ENCODE peak calls at places on chromosomes 2 and 18, in six cellular contexts. E, N, I, O, J and B are unnamed samples.

GRCh38 chr2:29583104-29583503 is 338.3 kb downstream of the ALK start:
- DNase-seq in N (no peak), J (peak), I (no peak), O (no peak), E (no peak), B (no peak)

GRCh38 chr2:61718965-61719364 is 134.9 kb downstream of the FAM161A start:
- DNase-seq in N (no peak), O (no peak), E (no peak), I (no peak), J (no peak), B (no peak)

GRCh38 chr2:236608710-236609109 is 39.1 kb downstream of the ACKR3 start:
- DNase-seq in J (no peak), N (no peak), I (no peak), E (no peak), O (no peak), B (no peak)

GRCh38 chr18:61335737-61336555 is 2.7 kb downstream of the CDH20 start:
- DNase-seq in O (no peak), J (no peak), I (no peak), N (no peak), E (no peak), B (no peak)

GRCh38 chr2:156803243-156803642 is 367.1 kb downstream of the GPD2 start:
- DNase-seq in O (no peak), E (no peak), J (no peak), N (no peak), I (no peak), B (no peak)

GRCh38 chr2:239724851-239725550 is 300.1 kb downstream of the NDUFA10 start:
- DNase-seq in O (no peak), I (no peak), N (no peak), E (no peak), J (no peak), B (no peak)

GRCh38 chr2:64799592-64800252 is 146.0 kb upstream of the SERTAD2 start:
- DNase-seq in I (no peak), E (no peak), N (no peak), O (no peak), J (no peak), B (no peak)

GRCh38 chr2:10096641-10097040 is 16.4 kb upstream of the CYS1 start:
- DNase-seq in J (no peak), N (no peak), I (no peak), E (no peak), O (no peak), B (no peak)

GRCh38 chr18:50105027-50105426 is 89.9 kb downstream of the MYO5B start:
- DNase-seq in N (no peak), E (no peak), J (no peak), O (no peak), I (no peak), B (no peak)

GRCh38 chr18:28267276-28267675 is 90.3 kb upstream of the CDH2 start:
- DNase-seq in O (no peak), N (no peak), J (no peak), I (no peak), E (no peak), B (no peak)

GRCh38 chr18:59008302-59008974 is 131.2 kb upstream of the SEC11C start:
- DNase-seq in E (peak), J (no peak), I (no peak), N (no peak), O (no peak), B (no peak)

GRCh38 chr2:227000123-227000522 is 163.9 kb downstream of the COL4A4 start:
- DNase-seq in I (no peak), J (no peak), N (no peak), O (no peak), E (no peak), B (peak)

GRCh38 chr2:230920167-230920566 is 4.9 kb downstream of the GPR55 start:
- DNase-seq in I (no peak), E (no peak), O (no peak), N (no peak), J (no peak), B (no peak)

GRCh38 chr2:3111267-3111666 is 266.4 kb downstream of the EIPR1 start:
- DNase-seq in I (no peak), O (no peak), N (no peak), J (no peak), E (no peak), B (no peak)

GRCh38 chr2:151422917-151423439 is 13.3 kb downstream of the RIF1 start:
- DNase-seq in O (no peak), I (no peak), E (no peak), N (no peak), J (no peak), B (no peak)

GRCh38 chr2:40844353-40845277 is 392.7 kb upstream of the SLC8A1 start:
- DNase-seq in I (peak), N (no peak), E (peak), O (no peak), J (no peak), B (peak)

GRCh38 chr2:221677688-221678087 is 105.6 kb upstream of the EPHA4 start:
- DNase-seq in I (no peak), N (no peak), J (no peak), E (no peak), O (no peak), B (no peak)

GRCh38 chr2:168157926-168158325 is 89.5 kb downstream of the STK39 start:
- DNase-seq in I (no peak), E (no peak), O (no peak), N (no peak), J (no peak), B (no peak)

DNA sequence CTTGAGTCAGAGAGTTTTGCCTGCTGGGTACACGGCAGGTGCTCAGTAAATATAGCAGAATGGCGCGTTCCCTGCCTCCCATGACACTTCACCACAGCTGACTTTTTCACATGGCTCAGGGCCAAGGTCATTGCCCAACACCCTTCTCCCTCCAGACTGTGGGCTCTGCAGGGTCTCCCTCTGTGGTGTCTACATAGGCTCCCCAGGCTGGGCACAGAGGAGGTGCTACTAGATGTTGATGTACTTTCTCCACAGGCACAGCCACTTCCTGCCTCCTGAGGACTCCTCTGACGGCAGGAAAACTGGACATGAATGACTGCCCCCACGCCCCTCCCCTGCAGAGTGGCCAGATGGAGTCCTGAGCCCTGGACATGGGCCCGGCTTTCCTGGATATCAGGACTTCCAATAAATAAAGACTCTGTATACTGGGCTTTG is 4.2 kb downstream of the CHCHD5 start:
- DNase-seq in N (no peak), O (no peak), E (no peak), I (no peak), J (no peak), B (peak)
- TF ChIP-seq MYC in N (no peak), O (no peak), E (no peak), I (no peak), J (no peak), B (no peak)

DNA sequence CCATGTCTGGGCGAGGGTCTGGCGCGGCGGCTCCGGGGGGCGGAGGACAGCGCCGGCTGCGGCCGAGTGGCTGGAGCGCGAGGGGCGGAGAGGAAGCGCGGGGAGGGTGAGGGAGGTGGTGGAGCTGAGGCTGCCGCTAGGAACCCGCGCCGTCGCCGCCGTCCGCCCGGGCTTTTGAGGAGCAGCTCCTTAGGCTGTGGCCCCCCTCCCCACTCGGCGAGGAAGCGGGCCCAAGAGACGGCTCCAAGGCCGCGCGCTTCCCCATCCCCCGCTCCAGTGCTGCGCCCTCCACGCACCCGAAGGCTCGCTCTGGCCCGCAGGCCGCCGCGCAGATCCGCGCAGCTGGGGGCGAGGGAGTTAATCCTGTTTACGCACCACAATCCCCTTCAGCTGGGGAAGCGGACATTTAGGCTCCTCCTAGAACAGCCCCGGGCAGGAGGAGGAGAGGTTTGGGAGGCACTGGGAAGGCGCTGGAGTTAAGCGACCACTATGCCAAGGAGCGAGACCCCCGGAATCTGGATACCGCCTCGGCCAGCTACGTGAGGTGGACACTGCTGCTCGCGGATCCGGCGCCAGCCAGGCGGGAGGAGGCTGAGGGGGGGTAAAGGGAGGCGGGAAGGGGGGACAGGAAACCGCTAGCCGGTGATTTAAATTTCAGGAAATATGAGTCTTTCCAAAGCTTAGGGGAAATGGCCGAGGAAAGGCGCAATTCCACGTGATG is at the start of gene CNRIP1:
- DNase-seq in E (peak), N (peak), O (peak), J (no peak), I (no peak), B (peak)
- TF ChIP-seq POLR2A in E (no peak), N (no peak), O (no peak), J (no peak), I (no peak), B (no peak)

GRCh38 chr2:85156141-85156540 is 22.9 kb downstream of the TCF7L1 start:
- DNase-seq in N (no peak), I (no peak), O (peak), J (no peak), E (no peak), B (no peak)
- TF ChIP-seq MYC in N (no peak), I (no peak), O (no peak), J (no peak), E (no peak), B (no peak)

DNA sequence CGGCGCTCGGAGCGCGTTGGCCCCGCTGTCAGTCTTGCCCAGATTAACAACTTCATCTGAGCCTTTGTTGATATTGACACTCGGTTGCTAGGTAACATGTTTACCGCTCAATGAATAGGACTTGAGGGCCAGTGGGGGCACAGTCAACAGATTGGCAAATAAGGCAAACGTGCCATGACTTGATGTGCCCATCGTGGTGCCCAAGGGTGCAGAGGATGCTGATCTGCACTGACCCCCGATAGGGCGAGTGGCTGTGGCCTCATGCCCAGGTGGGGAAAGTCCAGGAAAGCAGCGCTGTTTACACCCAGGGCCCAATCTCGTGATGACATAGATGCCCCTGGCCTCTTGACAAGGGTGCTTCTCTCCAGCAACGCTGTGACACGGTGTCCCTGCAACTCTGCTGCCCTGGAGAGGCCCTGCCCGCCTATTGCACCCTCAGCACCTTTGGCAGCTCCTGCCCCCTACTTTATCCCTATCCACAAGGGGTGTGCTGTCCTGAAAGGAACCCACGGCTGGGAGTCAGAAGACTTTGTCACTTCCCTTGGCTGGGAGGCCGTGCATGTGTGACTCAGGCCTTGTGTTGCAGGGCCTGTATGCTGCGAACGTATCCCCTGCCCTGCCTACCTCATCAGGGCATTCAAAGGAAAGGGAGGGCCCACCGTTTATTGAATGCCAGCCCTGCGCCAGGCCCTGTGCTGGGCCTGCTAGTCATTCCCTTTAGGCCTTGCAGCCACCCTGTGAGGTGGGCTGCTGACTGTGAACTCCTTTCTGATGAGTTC is 158.0 kb downstream of the INHBB start:
- DNase-seq in J (no peak), N (no peak), O (peak), I (peak), E (no peak), B (no peak)
- TF ChIP-seq POLR2A in J (no peak), N (no peak), O (no peak), I (no peak), E (no peak), B (no peak)

GRCh38 chr2:217751952-217752351 is 250.8 kb downstream of the TNS1 start:
- DNase-seq in E (no peak), I (no peak), N (no peak), O (no peak), J (no peak), B (no peak)

GRCh38 chr2:217755027-217755756 is 247.6 kb downstream of the TNS1 start:
- DNase-seq in E (no peak), J (no peak), N (no peak), I (no peak), O (no peak), B (no peak)

GRCh38 chr2:217752714-217753459 is 249.9 kb downstream of the TNS1 start:
- DNase-seq in N (no peak), E (no peak), I (no peak), O (no peak), J (no peak), B (no peak)

GRCh38 chr2:217751192-217751591 is 251.6 kb downstream of the TNS1 start:
- DNase-seq in J (no peak), O (no peak), N (no peak), I (no peak), E (no peak), B (no peak)

GRCh38 chr2:217753460-217754200 is 249.2 kb downstream of the TNS1 start:
- DNase-seq in E (no peak), O (no peak), J (no peak), N (no peak), I (no peak), B (no peak)
- TF ChIP-seq MYC in E (no peak), O (no peak), J (no peak), N (no peak), I (no peak), B (no peak)

GRCh38 chr2:217943379-217944321 is 59.1 kb downstream of the TNS1 start:
- DNase-seq in I (peak), J (no peak), N (peak), O (peak), E (peak), B (peak)
- TF ChIP-seq POLR2A in I (peak), J (no peak), N (no peak), O (no peak), E (peak), B (no peak)

GRCh38 chr2:242085941-242086621 is 216.6 kb downstream of the RTP5 start:
- DNase-seq in I (peak), J (peak), N (no peak), O (no peak), E (no peak), B (peak)
- TF ChIP-seq MYC in I (peak), J (no peak), N (no peak), O (no peak), E (no peak), B (peak)

GRCh38 chr2:131104487-131105155 is 515 bp upstream of the PLEKHB2 start:
- DNase-seq in O (peak), N (peak), I (peak), J (peak), E (peak), B (peak)

GRCh38 chr2:131105950-131106801 is 1.0 kb downstream of the PLEKHB2 start:
- DNase-seq in E (peak), J (peak), N (peak), I (peak), O (peak), B (peak)

GRCh38 chr2:131105156-131105949 is at the start of gene PLEKHB2:
- DNase-seq in J (peak), N (peak), E (peak), O (peak), I (peak), B (peak)
- TF ChIP-seq POLR2A in J (peak), N (peak), E (peak), O (peak), I (peak), B (peak)

GRCh38 chr2:33317369-33318015 is 159.0 kb upstream of the RASGRP3 start:
- DNase-seq in E (no peak), O (no peak), I (no peak), J (no peak), N (no peak), B (no peak)
- TF ChIP-seq MYC in E (no peak), O (no peak), I (no peak), J (no peak), N (no peak), B (no peak)

DNA sequence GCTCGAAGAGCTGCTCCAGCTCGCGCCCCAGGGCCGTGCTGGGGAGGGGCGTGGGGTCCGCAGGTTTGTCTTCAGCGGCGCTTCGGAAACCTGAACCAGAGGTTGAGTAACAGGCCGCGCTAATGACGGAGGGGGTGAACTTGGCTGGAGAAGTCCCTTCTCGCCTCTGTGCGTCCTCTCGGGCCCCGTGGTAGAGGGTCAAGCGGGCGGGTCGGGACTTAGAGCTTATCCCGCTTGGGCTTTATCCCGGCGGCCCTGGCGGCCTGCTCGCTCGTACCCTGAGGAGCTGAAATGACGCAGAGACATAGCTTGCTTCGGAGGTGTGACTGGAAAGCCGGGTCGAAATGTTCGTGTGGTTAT is 479 bp downstream of the RNMT start:
- DNase-seq in O (no peak), N (no peak), J (no peak), E (peak), I (peak), B (no peak)
- TF ChIP-seq POLR2A in O (no peak), N (no peak), J (no peak), E (no peak), I (no peak), B (no peak)